ENCODE peak calls at places on chromosomes 16 and 17, in ten cellular contexts. X, L, N, J, Y, A, U, D, K and F are unnamed samples.

GRCh38 chr17:15885770-15886169 is 59.2 kb upstream of the ADORA2B start:
- DNase-seq in X (no peak), L (no peak), N (no peak), J (no peak), Y (no peak), A (no peak), U (no peak), D (no peak), K (no peak), F (no peak)

GRCh38 chr16:50711862-50712567 is 18.6 kb downstream of the NOD2 start:
- DNase-seq in X (no peak), L (no peak), N (no peak), J (peak; percentile 65), Y (no peak), A (no peak), U (peak; percentile 55), D (peak; percentile 34), K (no peak), F (no peak)

GRCh38 chr17:36723459-36723858 is 122.1 kb downstream of the MRM1 start:
- DNase-seq in X (no peak), L (no peak), N (no peak), J (no peak), Y (no peak), A (no peak), U (no peak), D (no peak), K (no peak), F (no peak)

GRCh38 chr16:74825941-74826340 is 51.3 kb upstream of the FA2H start:
- DNase-seq in X (no peak), L (no peak), N (no peak), J (no peak), Y (no peak), A (no peak), U (no peak), D (no peak), K (no peak), F (no peak)

GRCh38 chr17:81412490-81413093 is 17.3 kb downstream of the BAHCC1 start:
- DNase-seq in X (no peak), L (no peak), N (no peak), J (peak; percentile 59), Y (peak; percentile 61), A (no peak), U (no peak), D (no peak), K (no peak), F (no peak)

GRCh38 chr17:17379197-17379991 is 76.2 kb downstream of the NT5M start:
- DNase-seq in X (no peak), L (peak; percentile 53), N (no peak), J (no peak), Y (no peak), A (no peak), U (no peak), D (no peak), K (no peak), F (peak; percentile 34)

GRCh38 chr16:85352221-85352620 is 239.9 kb upstream of the CIBAR2 start:
- DNase-seq in X (no peak), L (no peak), N (no peak), J (no peak), Y (no peak), A (no peak), U (no peak), D (no peak), K (no peak), F (no peak)

GRCh38 chr17:57782051-57782490 is 37.0 kb upstream of the CCDC182 start:
- DNase-seq in X (no peak), L (no peak), N (no peak), J (peak; percentile 45), Y (no peak), A (no peak), U (no peak), D (no peak), K (no peak), F (no peak)

GRCh38 chr16:1379054-1379862 is 27.5 kb downstream of the GNPTG start:
- DNase-seq in X (peak; percentile 84), L (peak; percentile 89), N (peak; percentile 96), J (peak; percentile 84), Y (peak; percentile 80), A (peak; percentile 50), U (peak; percentile 37), D (peak; percentile 55), K (peak; percentile 84), F (no peak)

GRCh38 chr16:1378087-1378803 is 26.5 kb downstream of the GNPTG start:
- DNase-seq in X (no peak), L (no peak), N (no peak), J (no peak), Y (no peak), A (no peak), U (no peak), D (no peak), K (no peak), F (no peak)

GRCh38 chr16:1378804-1379053 is 27.0 kb downstream of the GNPTG start:
- DNase-seq in X (no peak), L (no peak), N (no peak), J (no peak), Y (no peak), A (no peak), U (no peak), D (no peak), K (no peak), F (no peak)

GRCh38 chr16:1375741-1376410 is 24.1 kb downstream of the GNPTG start:
- DNase-seq in X (no peak), L (no peak), N (no peak), J (no peak), Y (no peak), A (no peak), U (no peak), D (no peak), K (no peak), F (no peak)

DNA sequence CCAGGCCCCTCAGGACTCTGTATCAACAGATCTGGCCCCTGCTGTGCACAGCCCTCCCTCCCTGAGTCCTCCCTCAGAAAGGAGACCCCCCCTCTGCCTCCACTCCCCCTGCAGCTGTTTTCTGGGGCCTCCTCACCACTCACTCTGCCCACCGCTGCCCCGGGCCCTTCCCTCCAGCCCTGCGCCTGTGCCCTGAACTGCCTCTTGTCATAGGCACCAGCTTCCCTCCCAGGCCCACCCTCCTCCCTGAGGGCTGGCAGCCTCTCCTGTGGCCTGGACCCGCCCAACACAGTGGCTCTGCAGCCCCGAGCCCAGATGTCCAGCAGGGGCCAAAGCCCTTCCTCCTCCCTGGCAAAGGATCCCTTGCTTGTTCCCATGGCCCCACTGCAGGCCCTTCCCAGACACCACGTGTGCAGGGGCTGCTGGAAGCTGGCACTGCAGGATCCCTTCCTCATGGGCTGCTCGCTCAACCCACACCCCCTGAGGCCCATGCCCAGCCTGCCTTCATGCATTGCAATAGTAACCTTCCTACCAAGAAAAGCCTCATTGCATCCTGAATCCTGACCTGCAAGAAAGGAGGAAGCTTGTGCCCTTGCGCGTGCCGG is 25.8 kb downstream of the GNPTG start:
- DNase-seq in X (no peak), L (no peak), N (no peak), J (no peak), Y (no peak), A (no peak), U (no peak), D (no peak), K (peak; percentile 35), F (no peak)
- TF ChIP-seq CTCF in X (no peak), L (no peak), N (no peak), J (no peak), Y (no peak), A (no peak), U (no peak), D (no peak), K (no peak), F (no peak)

GRCh38 chr17:74210191-74211140 is 2.9 kb upstream of the TTYH2 start:
- DNase-seq in X (peak; percentile 79), L (peak; percentile 84), N (peak; percentile 79), J (peak; percentile 61), Y (peak; percentile 80), A (peak; percentile 62), U (peak; percentile 77), D (peak; percentile 59), K (peak; percentile 74), F (no peak)
- H3K4me3 ChIP-seq in X (no peak overlapping the region), L (no peak overlapping the region), N (no peak overlapping the region), J (no peak overlapping the region), Y (no peak overlapping the region), A (no peak overlapping the region), U (peak overlapping the region; percentile 66), D (no peak overlapping the region), K (no peak overlapping the region), F (no peak overlapping the region)

GRCh38 chr17:47063475-47063874 is 84.4 kb upstream of the RPRML start:
- DNase-seq in X (no peak), L (no peak), N (no peak), J (no peak), Y (no peak), A (no peak), U (no peak), D (no peak), K (no peak), F (no peak)

GRCh38 chr17:47064684-47065083 is 85.6 kb upstream of the RPRML start:
- DNase-seq in X (no peak), L (no peak), N (no peak), J (no peak), Y (no peak), A (no peak), U (no peak), D (no peak), K (no peak), F (no peak)

GRCh38 chr17:47066095-47066494 is 87.0 kb upstream of the RPRML start:
- DNase-seq in X (no peak), L (no peak), N (no peak), J (no peak), Y (no peak), A (no peak), U (no peak), D (no peak), K (no peak), F (no peak)

GRCh38 chr17:47072881-47073280 is 93.8 kb upstream of the RPRML start:
- DNase-seq in X (no peak), L (no peak), N (no peak), J (no peak), Y (no peak), A (peak; percentile 9), U (no peak), D (no peak), K (no peak), F (peak; percentile 62)

GRCh38 chr17:47066841-47067682 is 88.0 kb upstream of the RPRML start:
- DNase-seq in X (peak; percentile 92), L (peak; percentile 87), N (peak; percentile 84), J (peak; percentile 83), Y (peak; percentile 81), A (peak; percentile 94), U (peak; percentile 65), D (peak; percentile 71), K (peak; percentile 69), F (peak; percentile 82)
- TF ChIP-seq CTCF in X (peak; percentile 5), L (no peak), N (peak; percentile 13), J (no peak), Y (no peak), A (peak; percentile 20), U (no peak), D (no peak), K (no peak), F (peak; percentile 23)

GRCh38 chr17:28404812-28405570 is 1.0 kb downstream of the SLC46A1 start:
- DNase-seq in X (peak; percentile 27), L (peak; percentile 64), N (no peak), J (no peak), Y (peak; percentile 59), A (no peak), U (no peak), D (no peak), K (no peak), F (no peak)

GRCh38 chr17:28406478-28406824 is 439 bp upstream of the SLC46A1 start:
- DNase-seq in X (peak; percentile 31), L (peak; percentile 49), N (no peak), J (no peak), Y (no peak), A (no peak), U (no peak), D (no peak), K (no peak), F (no peak)

GRCh38 chr17:28407130-28407973 is 1.3 kb upstream of the SLC46A1 start:
- DNase-seq in X (no peak), L (no peak), N (no peak), J (no peak), Y (peak; percentile 16), A (no peak), U (no peak), D (peak; percentile 59), K (peak; percentile 19), F (no peak)

GRCh38 chr17:28404461-28404811 is 1.6 kb downstream of the SLC46A1 start:
- DNase-seq in X (no peak), L (peak; percentile 44), N (no peak), J (no peak), Y (peak; percentile 24), A (no peak), U (no peak), D (no peak), K (no peak), F (no peak)

GRCh38 chr17:28405632-28406477 is at the start of gene SLC46A1:
- DNase-seq in X (peak; percentile 74), L (peak; percentile 88), N (peak; percentile 82), J (peak; percentile 63), Y (peak; percentile 73), A (no peak), U (peak; percentile 56), D (peak; percentile 48), K (peak; percentile 73), F (no peak)
- H3K4me3 ChIP-seq in X (peak within 1 kb of the TSS; percentile 80), L (peak within 1 kb of the TSS; percentile 66), N (peak within 1 kb of the TSS; percentile 74), J (peak within 1 kb of the TSS; percentile 70), Y (peak within 1 kb of the TSS; percentile 88), A (peak within 1 kb of the TSS; percentile 70), U (peak within 1 kb of the TSS; percentile 87), D (peak within 1 kb of the TSS; percentile 53), K (peak within 1 kb of the TSS; percentile 99), F (peak within 1 kb of the TSS; percentile 60)